ENCODE peak calls at places on chromosomes 2 and 18, in six cellular contexts. O is IMR-90; E is mammary epithelial cell; G is PC-9; X is heart right ventricle; Y is CD4-positive, alpha-beta memory T cell. J is an unnamed sample.

GRCh38 chr18:25651553-25651952 is 299.6 kb upstream of the ZNF521 start:
- DNase-seq in O (no peak), E (no peak), G (no peak), X (no peak), Y (no peak), J (no peak)

GRCh38 chr2:23536326-23536725 is 151.3 kb downstream of the KLHL29 start:
- DNase-seq in O (no peak), E (no peak), G (no peak), X (no peak), Y (no peak), J (no peak)

GRCh38 chr2:47401789-47402554 is 984 bp upstream of the MSH2 start:
- DNase-seq in O (no peak), E (no peak), G (no peak), X (no peak), Y (no peak), J (no peak)

GRCh38 chr2:30652271-30652910 is 154.9 kb downstream of the CAPN13 start:
- DNase-seq in O (peak; percentile 47), E (no peak), G (no peak), X (no peak), Y (no peak), J (no peak)

GRCh38 chr2:199895406-199895805 is 15.7 kb upstream of the C2orf69 start:
- DNase-seq in O (no peak), E (no peak), G (no peak), X (no peak), Y (no peak), J (no peak)

GRCh38 chr2:86035883-86036789 is 69.5 kb downstream of the POLR1A start:
- DNase-seq in O (peak; percentile 86), E (peak; percentile 20), G (no peak), X (peak; percentile 75), Y (peak; percentile 86), J (peak; percentile 36)

GRCh38 chr2:141994066-141994465 is 136.8 kb downstream of the LRP1B start:
- DNase-seq in O (no peak), E (peak; percentile 23), G (no peak), X (no peak), Y (no peak), J (no peak)

GRCh38 chr2:121527009-121527682 is 3.5 kb upstream of the RNU4ATAC start:
- DNase-seq in O (peak; percentile 29), E (peak; percentile 97), G (no peak), X (no peak), Y (no peak), J (no peak)

GRCh38 chr2:137969418-137969765 is 5.1 kb downstream of the HNMT start:
- DNase-seq in O (peak; percentile 95), E (peak; percentile 88), G (peak; percentile 90), X (no peak), Y (no peak), J (no peak)

GRCh38 chr18:45821667-45822066 is 3.8 kb upstream of the SIGLEC15 start:
- DNase-seq in O (no peak), E (no peak), G (no peak), X (no peak), Y (no peak), J (no peak)

GRCh38 chr2:190714958-190715357 is 66.1 kb downstream of the NAB1 start:
- DNase-seq in O (peak; percentile 36), E (peak; percentile 64), G (no peak), X (no peak), Y (no peak), J (no peak)

GRCh38 chr2:241001413-241002274 is 3.2 kb downstream of the SNED1 start:
- DNase-seq in O (no peak), E (no peak), G (no peak), X (no peak), Y (no peak), J (no peak)

GRCh38 chr2:48471048-48471474 is 58.9 kb upstream of the STON1 start:
- DNase-seq in O (peak; percentile 78), E (peak; percentile 53), G (peak; percentile 65), X (no peak), Y (no peak), J (no peak)

GRCh38 chr2:135850811-135851668 is 14.1 kb upstream of the LCT start:
- DNase-seq in O (peak; percentile 56), E (no peak), G (no peak), X (no peak), Y (no peak), J (no peak)
- H3K36me3 ChIP-seq in O (peaks cover 12% of the 10 kb centered on the region), E (peaks cover 20% of the 10 kb centered on the region), G (peaks cover 16% of the 10 kb centered on the region), X (peaks cover 2% of the 10 kb centered on the region), Y (peaks cover 12% of the 10 kb centered on the region), J (peaks cover 94% of the 10 kb centered on the region)

GRCh38 chr2:67038195-67038594 is 358.9 kb upstream of the ETAA1 start:
- DNase-seq in O (no peak), E (no peak), G (no peak), X (no peak), Y (no peak), J (no peak)
- H3K36me3 ChIP-seq in O (no peaks in the 10 kb centered on the region), E (no peaks in the 10 kb centered on the region), G (no peaks in the 10 kb centered on the region), X (no peaks in the 10 kb centered on the region), Y (no peaks in the 10 kb centered on the region), J (no peaks in the 10 kb centered on the region)

GRCh38 chr2:177239053-177239452 is 25.5 kb downstream of the NFE2L2 start:
- DNase-seq in O (no peak), E (no peak), G (no peak), X (no peak), Y (no peak), J (no peak)
- H3K36me3 ChIP-seq in O (peaks cover 26% of the 10 kb centered on the region), E (peaks cover 2% of the 10 kb centered on the region), G (peaks cover 67% of the 10 kb centered on the region), X (no peaks in the 10 kb centered on the region), Y (no peaks in the 10 kb centered on the region), J (peaks cover 11% of the 10 kb centered on the region)

GRCh38 chr2:159737917-159738296 is 25.6 kb downstream of the MARCHF7 start:
- DNase-seq in O (no peak), E (no peak), G (no peak), X (peak; percentile 34), Y (no peak), J (no peak)
- H3K36me3 ChIP-seq in O (peaks cover 37% of the 10 kb centered on the region), E (peaks cover 22% of the 10 kb centered on the region), G (peaks cover 11% of the 10 kb centered on the region), X (no peaks in the 10 kb centered on the region), Y (peaks cover 28% of the 10 kb centered on the region), J (peaks cover 21% of the 10 kb centered on the region)

GRCh38 chr2:231065966-231066365 is 9.3 kb downstream of the PSMD1 start:
- DNase-seq in O (no peak), E (no peak), G (no peak), X (no peak), Y (no peak), J (no peak)
- H3K36me3 ChIP-seq in O (peaks cover 24% of the 10 kb centered on the region), E (peaks cover 38% of the 10 kb centered on the region), G (peaks cover 82% of the 10 kb centered on the region), X (no peaks in the 10 kb centered on the region), Y (peaks cover 48% of the 10 kb centered on the region), J (peaks cover 99% of the 10 kb centered on the region)

GRCh38 chr18:50275503-50276036 is 5.8 kb downstream of the MBD1 start:
- DNase-seq in O (no peak), E (no peak), G (no peak), X (no peak), Y (no peak), J (no peak)
- H3K36me3 ChIP-seq in O (peaks cover 66% of the 10 kb centered on the region), E (peaks cover 52% of the 10 kb centered on the region), G (peaks cover 29% of the 10 kb centered on the region), X (peaks cover 16% of the 10 kb centered on the region), Y (peaks cover 63% of the 10 kb centered on the region), J (peaks cover 91% of the 10 kb centered on the region)

J was measured in esophagus squamous epithelium.